ENCODE peak calls at places on chromosomes 11 and 22, in seven cellular contexts. L is Caki2, G is GM12891, S is choroid plexus epithelial cell, T is mesenchymal stem cell, R is dorsolateral prefrontal cortex, V is EL. P is an unnamed sample.

GRCh38 chr11:120326228-120326627 is 1.1 kb downstream of the TLCD5 start:
- DNase-seq in V (peak), L (no peak), G (no peak), S (peak), R (no peak), T (peak), P (no peak)

GRCh38 chr11:95487391-95487790 is 256.4 kb upstream of the SESN3 start:
- DNase-seq in S (no peak), R (no peak), V (no peak), T (no peak), G (peak), L (no peak), P (no peak)

GRCh38 chr11:61080526-61080925 is 21.8 kb upstream of the CD5 start:
- DNase-seq in G (no peak), S (no peak), R (no peak), V (no peak), T (no peak), L (no peak), P (no peak)

GRCh38 chr11:113436672-113437252 is 38.4 kb downstream of the DRD2 start:
- DNase-seq in G (no peak), S (no peak), T (no peak), R (no peak), L (no peak), V (no peak), P (no peak)

GRCh38 chr11:134033696-134034491 is 35.0 kb upstream of the JAM3 start:
- DNase-seq in V (peak), T (peak), L (peak), R (peak), G (peak), S (peak), P (no peak)

GRCh38 chr11:119793335-119793984 is 64.5 kb upstream of the NECTIN1 start:
- DNase-seq in T (no peak), S (peak), G (no peak), L (no peak), R (no peak), V (no peak), P (no peak)

GRCh38 chr11:8826145-8826786 is 84.7 kb upstream of the AKIP1 start:
- DNase-seq in R (no peak), S (peak), G (no peak), L (no peak), V (peak), T (peak), P (no peak)

GRCh38 chr11:64990222-64990918 is 6.4 kb downstream of the BATF2 start:
- DNase-seq in S (peak), R (no peak), L (no peak), G (no peak), V (no peak), T (peak), P (peak)

GRCh38 chr11:119223856-119224255 is 17.7 kb downstream of the CBL start:
- DNase-seq in S (peak), L (no peak), G (no peak), R (no peak), V (peak), T (peak), P (no peak)

GRCh38 chr11:110032257-110032656 is 60.9 kb upstream of the ZC3H12C start:
- DNase-seq in G (no peak), R (no peak), S (no peak), L (no peak), V (no peak), T (no peak), P (no peak)

GRCh38 chr11:80443177-80443576 is 1002.3 kb upstream of the TENM4 start:
- DNase-seq in V (no peak), R (no peak), S (peak), T (peak), L (no peak), G (no peak), P (no peak)

GRCh38 chr11:25566298-25567200 is 765.4 kb upstream of the ANO3 start:
- DNase-seq in L (no peak), V (no peak), R (no peak), T (peak), G (no peak), S (peak), P (no peak)

GRCh38 chr11:15783619-15784018 is 572.7 kb downstream of the SOX6 start:
- DNase-seq in R (no peak), T (no peak), L (no peak), V (no peak), G (no peak), S (no peak), P (no peak)

GRCh38 chr11:859394-860131 is 16.9 kb downstream of the TSPAN4 start:
- DNase-seq in S (peak), G (no peak), L (peak), R (peak), T (peak), V (peak), P (peak)

GRCh38 chr11:57942808-57943207 is 80.9 kb upstream of the OR9Q1 start:
- DNase-seq in L (no peak), S (no peak), T (no peak), R (no peak), G (no peak), V (no peak), P (no peak)

GRCh38 chr11:66970808-66971442 is 4.2 kb upstream of the C11orf86 start:
- DNase-seq in V (peak), S (peak), G (no peak), R (peak), T (peak), L (peak), P (peak)

GRCh38 chr22:22166941-22167713 is 77.5 kb upstream of the VPREB1 start:
- DNase-seq in V (no peak), R (no peak), S (no peak), G (no peak), L (no peak), T (no peak), P (no peak)

GRCh38 chr22:49093192-49093880 is 734.3 kb downstream of the BRD1 start:
- DNase-seq in G (no peak), L (no peak), S (no peak), R (no peak), T (no peak), V (no peak), P (no peak)

GRCh38 chr11:121298770-121299169 is 6.2 kb downstream of the SC5D start:
- DNase-seq in S (peak), T (no peak), R (no peak), G (no peak), V (no peak), L (no peak), P (no peak)

GRCh38 chr11:106276126-106276525 is 198.7 kb downstream of the AASDHPPT start:
- DNase-seq in S (peak), G (no peak), T (no peak), L (no peak), R (no peak), V (no peak), P (no peak)

GRCh38 chr22:44217346-44217745 is 36.6 kb downstream of the PARVG start:
- DNase-seq in T (no peak), S (no peak), G (no peak), V (no peak), L (no peak), R (no peak), P (no peak)

GRCh38 chr11:110093407-110094297 is 460 bp downstream of the ZC3H12C start:
- DNase-seq in R (peak), G (peak), S (peak), T (peak), L (peak), V (peak), P (peak)

GRCh38 chr11:46366260-46366659 is 15.2 kb upstream of the MDK start:
- DNase-seq in V (no peak), S (no peak), T (no peak), R (no peak), G (no peak), L (no peak), P (no peak)

GRCh38 chr11:35463211-35463810 is 44.0 kb upstream of the SLC1A2 start:
- DNase-seq in G (no peak), L (no peak), V (no peak), T (no peak), R (peak), S (no peak), P (no peak)

GRCh38 chr22:27108425-27109114 is 451.2 kb downstream of the MIAT start:
- DNase-seq in S (peak), T (no peak), L (peak), R (no peak), V (no peak), G (no peak), P (no peak)

GRCh38 chr22:30444632-30445437 is 19.3 kb downstream of the MTFP1 start:
- DNase-seq in G (no peak), R (peak), V (peak), T (peak), L (peak), S (peak), P (no peak)

GRCh38 chr22:39997939-39998726 is 3.4 kb downstream of the FAM83F start:
- DNase-seq in L (peak), R (no peak), G (no peak), V (peak), S (peak), T (peak), P (no peak)

GRCh38 chr22:46501701-46502100 is 35.7 kb downstream of the CELSR1 start:
- DNase-seq in T (peak), R (no peak), L (peak), G (no peak), V (peak), S (peak), P (no peak)

GRCh38 chr11:28338371-28338770 is 230.2 kb downstream of the METTL15 start:
- DNase-seq in V (peak), R (no peak), T (peak), G (no peak), S (peak), L (no peak), P (no peak)

GRCh38 chr22:36874309-36874696 is 13.5 kb downstream of the NCF4 start:
- DNase-seq in T (no peak), S (no peak), L (no peak), R (no peak), V (no peak), G (no peak), P (no peak)

P was measured in 8988T.